ENCODE peak calls at places on chromosomes 13 and 19, in four cellular contexts. One of them, this sample, is unnamed.

GRCh38 chr13:86403213-86403612 is 604.0 kb upstream of the SLITRK6 start:
- DNase-seq in neural progenitor cell: no peak
- DNase-seq in GM04504: no peak
- DNase-seq in astrocyte: no peak
- DNase-seq in this sample: no peak

GRCh38 chr13:98896868-98897144 is 81.1 kb downstream of the DOCK9 start:
- DNase-seq in astrocyte: no peak
- DNase-seq in neural progenitor cell: no peak
- DNase-seq in GM04504: no peak
- DNase-seq in this sample: no peak

GRCh38 chr13:98143157-98143553 is 261 bp downstream of the FARP1 start:
- DNase-seq in neural progenitor cell: no peak
- DNase-seq in astrocyte: no peak
- DNase-seq in GM04504: no peak
- DNase-seq in this sample: no peak

GRCh38 chr19:1690570-1691307 is 38.3 kb upstream of the TCF3 start:
- DNase-seq in GM04504: no peak
- DNase-seq in astrocyte: no peak
- DNase-seq in neural progenitor cell: peak
- DNase-seq in this sample: no peak

GRCh38 chr19:53982056-53982455 is 9.4 kb upstream of the CACNG6 start:
- DNase-seq in neural progenitor cell: peak
- DNase-seq in GM04504: no peak
- DNase-seq in astrocyte: no peak
- DNase-seq in this sample: no peak

GRCh38 chr19:12867120-12868099 is 13.8 kb downstream of the DNASE2 start:
- DNase-seq in astrocyte: peak
- DNase-seq in GM04504: no peak
- DNase-seq in neural progenitor cell: peak
- DNase-seq in this sample: peak

GRCh38 chr13:32125221-32125621 is 93.6 kb downstream of the FRY start:
- DNase-seq in GM04504: peak
- DNase-seq in astrocyte: no peak
- DNase-seq in neural progenitor cell: no peak
- DNase-seq in this sample: no peak

GRCh38 chr13:100644328-100644727 is 30.3 kb downstream of the TMTC4 start:
- DNase-seq in GM04504: no peak
- DNase-seq in neural progenitor cell: no peak
- DNase-seq in astrocyte: no peak
- DNase-seq in this sample: no peak

This sample was measured in renal cortical epithelial cell.